ENCODE peak calls at places on chromosomes 11 and 22, in six cellular contexts. B is effector memory CD4-positive, alpha-beta T cell; S is RWPE1; N is left ventricle myocardium inferior; I is PC-3; G is right lobe of liver. T is an unnamed sample.

GRCh38 chr11:49499117-49499516 is 290.7 kb upstream of the FOLH1 start:
- DNase-seq in S (no peak), I (no peak), N (no peak), G (no peak), B (no peak), T (no peak)

GRCh38 chr22:45225732-45226560 is 14.7 kb downstream of the KIAA0930 start:
- DNase-seq in S (no peak), N (no peak), G (peak; percentile 80), I (no peak), B (no peak), T (peak; percentile 52)

GRCh38 chr11:45087761-45088160 is 58.7 kb upstream of the PRDM11 start:
- DNase-seq in G (no peak), N (no peak), B (no peak), S (no peak), I (no peak), T (no peak)

GRCh38 chr11:59158206-59159068 is 13.5 kb upstream of the DTX4 start:
- DNase-seq in I (peak; percentile 85), S (peak; percentile 73), N (peak; percentile 18), B (peak; percentile 27), G (peak; percentile 60), T (no peak)

GRCh38 chr22:38783095-38783710 is 10.7 kb downstream of the DNAL4 start:
- DNase-seq in I (no peak), G (no peak), S (no peak), N (no peak), B (no peak), T (no peak)

GRCh38 chr11:35276396-35276795 is 137.4 kb downstream of the CD44 start:
- DNase-seq in S (peak; percentile 95), N (no peak), B (no peak), G (no peak), I (peak; percentile 61), T (no peak)

GRCh38 chr11:66142370-66143263 is 72.5 kb downstream of the PACS1 start:
- DNase-seq in N (no peak), B (no peak), G (no peak), I (peak; percentile 97), S (peak; percentile 80), T (no peak)

GRCh38 chr11:119094816-119095065 is 6.9 kb downstream of the DPAGT1 start:
- DNase-seq in N (peak; percentile 85), B (no peak), G (peak; percentile 86), I (peak; percentile 72), S (peak; percentile 34), T (peak; percentile 58)

GRCh38 chr11:74397531-74398243 is 546 bp downstream of the PGM2L1 start:
- DNase-seq in G (no peak), S (peak; percentile 52), I (peak; percentile 77), B (peak; percentile 27), N (no peak), T (no peak)

GRCh38 chr11:118180300-118180703 is 3.9 kb upstream of the SCN2B start:
- DNase-seq in B (no peak), I (no peak), G (peak; percentile 45), N (peak; percentile 85), S (peak; percentile 34), T (peak; percentile 79)

GRCh38 chr22:47632646-47633045 is 870.2 kb downstream of the TBC1D22A start:
- DNase-seq in B (no peak), N (no peak), S (no peak), G (no peak), I (peak; percentile 6), T (no peak)
- H3K27ac ChIP-seq in B (no peak overlapping the region), N (no peak overlapping the region), S (no peak overlapping the region), G (no peak overlapping the region), I (no peak overlapping the region), T (no peak overlapping the region)

DNA sequence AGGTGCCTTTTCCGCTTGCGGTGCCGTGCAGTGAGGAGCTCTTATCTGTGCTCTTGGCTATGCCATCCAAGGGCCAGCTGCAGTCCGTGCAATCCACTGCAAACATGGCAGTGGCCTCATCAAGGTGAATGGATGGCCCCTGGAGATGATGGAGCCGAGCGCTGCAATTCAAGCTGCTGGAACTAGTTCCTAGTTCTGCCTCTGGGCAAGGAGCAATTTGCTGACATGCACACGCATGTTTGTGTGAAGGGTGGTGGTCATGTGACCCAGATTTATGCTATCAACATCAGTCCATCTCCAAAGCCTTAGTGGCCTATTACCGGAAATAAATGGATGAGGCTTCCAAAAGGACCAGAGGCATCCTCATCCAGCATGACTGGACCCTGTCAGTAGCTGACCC is 3.1 kb upstream of the EHD1 start:
- DNase-seq in B (no peak), S (peak; percentile 40), I (no peak), G (no peak), N (no peak), T (no peak)
- H3K27ac ChIP-seq in B (no peak overlapping the region), S (peak overlapping the region; percentile 20), I (no peak overlapping the region), G (no peak overlapping the region), N (peak overlapping the region; percentile 94), T (no peak overlapping the region)

GRCh38 chr11:64438986-64439771 is 80.2 kb downstream of the RPS6KA4 start:
- DNase-seq in N (no peak), I (peak; percentile 69), S (peak; percentile 38), G (no peak), B (no peak), T (no peak)

GRCh38 chr11:64441127-64441526 is 82.2 kb downstream of the RPS6KA4 start:
- DNase-seq in G (no peak), S (no peak), I (no peak), B (no peak), N (no peak), T (no peak)

GRCh38 chr11:64437426-64437825 is 78.5 kb downstream of the RPS6KA4 start:
- DNase-seq in B (no peak), I (no peak), G (no peak), S (peak; percentile 27), N (no peak), T (no peak)

GRCh38 chr11:64430570-64430969 is 71.6 kb downstream of the RPS6KA4 start:
- DNase-seq in B (no peak), S (no peak), N (no peak), I (no peak), G (no peak), T (no peak)

GRCh38 chr11:64436025-64436424 is 77.1 kb downstream of the RPS6KA4 start:
- DNase-seq in S (no peak), G (no peak), I (peak; percentile 82), B (no peak), N (no peak), T (no peak)
- H3K27ac ChIP-seq in S (no peak overlapping the region), G (no peak overlapping the region), I (no peak overlapping the region), B (no peak overlapping the region), N (no peak overlapping the region), T (no peak overlapping the region)

DNA sequence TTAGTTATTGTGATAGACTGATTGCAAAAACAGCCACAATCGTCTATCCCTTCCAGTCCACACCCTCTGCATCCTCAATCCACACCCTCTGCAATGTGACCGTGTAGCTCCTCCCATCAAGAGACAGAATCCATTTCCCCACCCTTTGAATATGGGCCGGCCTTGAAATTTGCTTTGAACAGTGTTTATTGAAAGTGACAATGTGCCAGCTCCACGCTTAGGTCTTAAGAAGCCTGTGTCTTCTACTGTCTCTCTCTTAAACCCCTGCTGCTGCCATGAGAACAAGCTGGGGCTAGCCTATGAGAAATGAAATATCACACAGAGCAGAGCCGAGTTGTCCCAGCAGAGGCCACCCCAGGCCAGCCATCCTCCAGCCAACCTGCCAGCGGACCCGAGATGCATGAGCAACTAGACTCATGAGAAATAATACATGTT is 22.3 kb upstream of the MICAL2 start:
- DNase-seq in B (no peak), S (peak; percentile 51), N (peak; percentile 68), G (no peak), I (peak; percentile 60), T (peak; percentile 29)
- H3K27ac ChIP-seq in B (peak overlapping the region; percentile 35), S (peak overlapping the region; percentile 97), N (peak overlapping the region; percentile 90), G (no peak overlapping the region), I (peak overlapping the region; percentile 99), T (no peak overlapping the region)

GRCh38 chr11:86062719-86063118 is 6.2 kb downstream of the PICALM start:
- DNase-seq in G (no peak), B (no peak), S (no peak), I (no peak), N (no peak), T (no peak)
- H3K27ac ChIP-seq in G (no peak overlapping the region), B (peak overlapping the region; percentile 26), S (no peak overlapping the region), I (no peak overlapping the region), N (peak overlapping the region; percentile 98), T (no peak overlapping the region)

DNA sequence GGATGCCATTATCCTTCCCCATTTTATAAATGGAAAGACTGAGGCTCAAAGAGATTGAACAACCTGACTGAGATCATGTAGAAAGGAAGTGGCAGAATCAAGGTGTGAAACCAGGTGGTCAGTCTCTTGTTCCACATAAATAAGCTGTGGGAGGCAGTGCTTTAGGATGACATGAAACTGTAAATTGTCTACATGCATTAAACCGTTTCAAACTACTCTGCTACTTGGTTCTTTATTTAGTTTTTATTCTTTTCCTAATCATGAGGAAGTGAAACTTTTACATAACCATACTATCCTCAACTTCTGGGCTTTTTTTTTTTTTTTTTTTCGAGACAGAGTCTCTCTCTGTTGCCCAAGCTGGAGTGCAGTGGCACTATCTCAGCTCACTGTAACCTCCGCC is 34.9 kb downstream of the CADM1 start:
- DNase-seq in G (no peak), I (no peak), B (no peak), N (no peak), S (no peak), T (no peak)
- H3K27ac ChIP-seq in G (no peak overlapping the region), I (no peak overlapping the region), B (no peak overlapping the region), N (no peak overlapping the region), S (no peak overlapping the region), T (no peak overlapping the region)

GRCh38 chr22:35348026-35348590 is 32.8 kb upstream of the HMOX1 start:
- DNase-seq in G (no peak), S (no peak), N (no peak), B (no peak), I (no peak), T (no peak)

GRCh38 chr22:35348703-35349102 is 32.2 kb upstream of the HMOX1 start:
- DNase-seq in B (no peak), G (no peak), I (no peak), S (no peak), N (no peak), T (no peak)

GRCh38 chr22:35350539-35351503 is 30.1 kb upstream of the HMOX1 start:
- DNase-seq in G (peak; percentile 96), S (peak; percentile 87), I (peak; percentile 81), B (peak; percentile 69), N (peak; percentile 91), T (peak; percentile 83)

GRCh38 chr22:35349704-35350538 is 31.0 kb upstream of the HMOX1 start:
- DNase-seq in I (no peak), N (no peak), G (peak; percentile 59), S (no peak), B (no peak), T (no peak)

GRCh38 chr22:35349368-35349703 is 31.6 kb upstream of the HMOX1 start:
- DNase-seq in G (peak; percentile 59), B (no peak), N (no peak), S (no peak), I (no peak), T (no peak)
- H3K27ac ChIP-seq in G (no peak overlapping the region), B (no peak overlapping the region), N (no peak overlapping the region), S (peak overlapping the region; percentile 68), I (no peak overlapping the region), T (no peak overlapping the region)

GRCh38 chr11:12777208-12777874 is 103.1 kb downstream of the TEAD1 start:
- DNase-seq in I (peak; percentile 21), B (no peak), S (no peak), G (no peak), N (no peak), T (no peak)
- H3K27ac ChIP-seq in I (no peak overlapping the region), B (no peak overlapping the region), S (no peak overlapping the region), G (no peak overlapping the region), N (no peak overlapping the region), T (no peak overlapping the region)